ENCODE peak calls at places on chromosomes 2 and 18, in four cellular contexts. Z is HepG2, U is WTC11, W is GM12878. T is an unnamed sample.

GRCh38 chr2:236019434-236019833 is 148.8 kb downstream of the GBX2 start:
- DNase-seq in Z (no peak), U (no peak), W (no peak), T (no peak)

GRCh38 chr18:48927286-48928080 is 23.3 kb downstream of the SMAD7 start:
- DNase-seq in Z (no peak), U (no peak), W (no peak), T (no peak)

GRCh38 chr2:118123561-118124232 is 35.4 kb downstream of the INSIG2 start:
- DNase-seq in Z (peak), U (no peak), W (no peak), T (no peak)

GRCh38 chr18:54880706-54881105 is 52.4 kb downstream of the RAB27B start:
- DNase-seq in Z (no peak), U (no peak), W (no peak), T (no peak)

GRCh38 chr2:190947711-190948251 is 66.2 kb downstream of the STAT1 start:
- DNase-seq in Z (peak), U (no peak), W (peak), T (no peak)

GRCh38 chr2:209946539-209946938 is 55.9 kb upstream of the RPE start:
- DNase-seq in Z (no peak), U (no peak), W (no peak), T (no peak)

GRCh38 chr2:109377976-109378375 is 235.8 kb downstream of the SEPTIN10 start:
- DNase-seq in Z (no peak), U (no peak), W (no peak), T (no peak)

GRCh38 chr2:206556357-206556949 is 85.8 kb upstream of the FAM237A start:
- DNase-seq in Z (peak), U (no peak), W (no peak), T (peak)

GRCh38 chr2:158487419-158487818 is 30.7 kb downstream of the PKP4 start:
- DNase-seq in Z (no peak), U (no peak), W (no peak), T (no peak)

GRCh38 chr18:68667121-68667520 is 47.8 kb downstream of the TMX3 start:
- DNase-seq in Z (no peak), U (no peak), W (no peak), T (no peak)

GRCh38 chr2:70935468-70936164 is at the start of gene ATP6V1B1:
- DNase-seq in Z (peak), U (peak), W (no peak), T (no peak)

GRCh38 chr2:28567076-28567471 is 71.2 kb downstream of the PLB1 start:
- DNase-seq in Z (no peak), U (peak), W (no peak), T (no peak)

GRCh38 chr2:239693761-239694415 is 293.1 kb upstream of the HDAC4 start:
- DNase-seq in Z (no peak), U (no peak), W (no peak), T (no peak)

GRCh38 chr2:73611867-73612266 is 30.4 kb downstream of the NAT8 start:
- DNase-seq in Z (no peak), U (no peak), W (no peak), T (no peak)

GRCh38 chr2:241858206-241859016 is at the start of gene PDCD1:
- DNase-seq in Z (peak), U (peak), W (no peak), T (peak)

GRCh38 chr2:196995757-196996314 is 69.3 kb upstream of the PGAP1 start:
- DNase-seq in Z (no peak), U (no peak), W (no peak), T (no peak)

GRCh38 chr2:15458277-15458676 is 102.9 kb downstream of the NBAS start:
- DNase-seq in Z (no peak), U (no peak), W (no peak), T (no peak)

GRCh38 chr18:7723558-7723957 is 156.4 kb downstream of the PTPRM start:
- DNase-seq in Z (no peak), U (peak), W (no peak), T (no peak)

GRCh38 chr2:235360446-235360845 is 133.4 kb upstream of the AGAP1 start:
- DNase-seq in Z (no peak), U (no peak), W (no peak), T (no peak)

GRCh38 chr2:106956416-106956815 is 70.4 kb upstream of the ST6GAL2 start:
- DNase-seq in Z (no peak), U (no peak), W (no peak), T (no peak)

GRCh38 chr2:205684871-205685313 is 2.6 kb downstream of the NRP2 start:
- DNase-seq in Z (no peak), U (no peak), W (no peak), T (no peak)

GRCh38 chr18:46324556-46324955 is 220.4 kb downstream of the HAUS1 start:
- DNase-seq in Z (no peak), U (no peak), W (no peak), T (peak)

GRCh38 chr2:205682239-205683021 is at the start of gene NRP2:
- DNase-seq in Z (peak), U (peak), W (no peak), T (peak)

GRCh38 chr2:48826986-48827385 is 71.5 kb upstream of the LHCGR start:
- DNase-seq in Z (no peak), U (no peak), W (no peak), T (no peak)
- TF ChIP-seq CREM in Z (no peak), U (no peak), W (no peak), T (no peak)

DNA sequence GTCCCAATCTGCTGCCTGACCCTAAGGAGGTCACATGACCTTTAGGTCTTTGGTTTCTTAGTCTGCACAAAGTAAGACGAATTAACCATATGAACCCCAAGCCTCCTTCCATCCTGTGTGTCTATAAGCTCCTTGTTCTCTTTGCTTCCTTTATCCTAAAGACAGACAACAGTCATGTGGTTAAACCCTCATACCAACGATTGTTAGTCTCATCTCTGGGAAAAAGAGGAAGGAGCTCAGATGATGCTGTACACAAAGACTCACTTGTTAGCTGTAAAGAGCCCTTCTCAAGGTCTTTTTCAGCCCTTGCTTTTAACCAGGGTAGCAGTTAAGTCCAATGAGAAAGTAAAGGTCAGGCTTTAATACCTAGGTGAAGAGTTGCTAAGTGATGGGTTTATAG is 443.7 kb downstream of the TNS1 start:
- DNase-seq in Z (no peak), U (no peak), W (no peak), T (no peak)
- TF ChIP-seq CREM in Z (no peak), U (no peak), W (no peak), T (no peak)

GRCh38 chr18:23689616-23690504 is 607 bp downstream of the LAMA3 start:
- DNase-seq in Z (no peak), U (peak), W (no peak), T (no peak)

GRCh38 chr18:23688528-23688927 is 725 bp upstream of the LAMA3 start:
- DNase-seq in Z (no peak), U (no peak), W (no peak), T (no peak)

GRCh38 chr18:23690505-23691068 is 1.3 kb downstream of the LAMA3 start:
- DNase-seq in Z (no peak), U (peak), W (no peak), T (no peak)

GRCh38 chr18:23684515-23685197 is 4.6 kb upstream of the LAMA3 start:
- DNase-seq in Z (peak), U (no peak), W (no peak), T (no peak)

GRCh38 chr18:23689031-23689615 is at the start of gene LAMA3:
- DNase-seq in Z (no peak), U (no peak), W (no peak), T (no peak)
- TF ChIP-seq CREM in Z (no peak), U (no peak), W (no peak), T (no peak)

GRCh38 chr2:181602017-181602416 is 54.9 kb downstream of the CERKL start:
- DNase-seq in Z (no peak), U (no peak), W (no peak), T (no peak)

GRCh38 chr2:181607629-181608627 is 49.0 kb downstream of the CERKL start:
- DNase-seq in Z (no peak), U (no peak), W (no peak), T (no peak)

GRCh38 chr2:181605889-181606837 is 50.7 kb downstream of the CERKL start:
- DNase-seq in Z (no peak), U (no peak), W (no peak), T (no peak)
- TF ChIP-seq CREM in Z (no peak), U (no peak), W (no peak), T (no peak)

GRCh38 chr18:27413495-27414401 is 228.6 kb upstream of the CHST9 start:
- DNase-seq in Z (no peak), U (no peak), W (no peak), T (no peak)
- TF ChIP-seq CREM in Z (no peak), U (no peak), W (no peak), T (no peak)

GRCh38 chr2:231710751-231711676 is 2.7 kb downstream of the PTMA start:
- DNase-seq in Z (no peak), U (no peak), W (no peak), T (no peak)
- TF ChIP-seq CREM in Z (no peak), U (no peak), W (no peak), T (no peak)

GRCh38 chr2:47662547-47662946 is 120.4 kb upstream of the MSH6 start:
- DNase-seq in Z (no peak), U (no peak), W (no peak), T (no peak)
- TF ChIP-seq CREM in Z (no peak), U (no peak), W (no peak), T (no peak)